ENCODE peak calls at places on chromosomes 6 and 20, in six cellular contexts. K is memory B cell, C is NCI-H2081, B is foreskin fibroblast, H is neuronal stem cell, Q is T1000. W is an unnamed sample.
A peak's percentile ranks its signal among the peaks of the same experiment; 100 is the strongest.

GRCh38 chr20:57654998-57655811 is 35.0 kb upstream of the ZBP1 start:
- DNase-seq in C (no peak), H (no peak), B (no peak), K (no peak), Q (no peak), W (peak; percentile 40)

GRCh38 chr6:117992856-117993255 is 85.8 kb downstream of the SLC35F1 start:
- DNase-seq in H (no peak), K (no peak), B (no peak), C (no peak), Q (no peak), W (no peak)

GRCh38 chr6:139433647-139434419 is 59.4 kb upstream of the CITED2 start:
- DNase-seq in K (no peak), H (no peak), C (no peak), Q (no peak), B (peak; percentile 72), W (no peak)

GRCh38 chr6:56954389-56955170 is at the start of gene BEND6:
- DNase-seq in H (peak; percentile 60), B (peak; percentile 94), Q (peak; percentile 89), K (peak; percentile 14), C (peak; percentile 65), W (peak; percentile 76)

GRCh38 chr20:3551681-3552434 is 81.0 kb downstream of the ATRN start:
- DNase-seq in B (peak; percentile 22), K (no peak), C (no peak), H (no peak), Q (no peak), W (no peak)

GRCh38 chr20:32674362-32674789 is 635 bp upstream of the C20orf203 start:
- DNase-seq in Q (no peak), C (peak; percentile 70), B (peak; percentile 73), K (peak; percentile 48), H (no peak), W (no peak)

GRCh38 chr6:123655520-123656306 is 19.0 kb upstream of the TRDN start:
- DNase-seq in B (no peak), C (no peak), K (no peak), Q (no peak), H (no peak), W (no peak)

GRCh38 chr6:45265246-45265645 is 62.9 kb upstream of the RUNX2 start:
- DNase-seq in B (no peak), C (no peak), K (no peak), Q (no peak), H (no peak), W (no peak)

GRCh38 chr6:146041282-146041681 is 12.4 kb downstream of the GRM1 start:
- DNase-seq in K (no peak), B (no peak), C (peak; percentile 12), Q (no peak), H (no peak), W (no peak)

GRCh38 chr20:5612476-5613291 is 137.5 kb upstream of the SHLD1 start:
- DNase-seq in K (no peak), H (no peak), B (peak; percentile 50), Q (no peak), C (no peak), W (no peak)

GRCh38 chr6:26025047-26025893 is 62.0 kb upstream of the HFE start:
- DNase-seq in K (no peak), H (no peak), B (peak; percentile 81), Q (no peak), C (no peak), W (no peak)

GRCh38 chr6:23175391-23175790 is 606.0 kb downstream of the HDGFL1 start:
- DNase-seq in K (no peak), C (no peak), Q (no peak), H (no peak), B (peak; percentile 76), W (no peak)

GRCh38 chr20:41476013-41476441 is 109.4 kb upstream of the EMILIN3 start:
- DNase-seq in H (no peak), Q (no peak), B (peak; percentile 61), K (no peak), C (peak; percentile 83), W (no peak)

GRCh38 chr6:144886682-144887081 is 601.5 kb downstream of the UTRN start:
- DNase-seq in H (no peak), K (no peak), Q (no peak), B (no peak), C (no peak), W (no peak)